ENCODE peak calls at places on chromosomes 6 and 20, in four cellular contexts. Q is CD4-positive, alpha-beta T cell; N is neuronal stem cell; Z is fibroblast of lung. P is an unnamed sample.

GRCh38 chr6:38508894-38509293 is 130.8 kb downstream of the BTBD9 start:
- DNase-seq in N (no peak), Q (no peak), Z (peak), P (no peak)

GRCh38 chr20:8309638-8310037 is 177.6 kb downstream of the PLCB1 start:
- DNase-seq in N (peak), Q (no peak), Z (no peak), P (no peak)

GRCh38 chr6:127365874-127366273 is 22.5 kb upstream of the ECHDC1 start:
- DNase-seq in Q (no peak), N (no peak), Z (no peak), P (no peak)

GRCh38 chr6:145732788-145733187 is 2.5 kb downstream of the EPM2A start:
- DNase-seq in Q (no peak), Z (no peak), N (no peak), P (no peak)

GRCh38 chr6:42306439-42307140 is 88.9 kb upstream of the MRPS10 start:
- DNase-seq in N (no peak), Z (no peak), Q (no peak), P (no peak)

GRCh38 chr6:167445568-167445967 is 120.7 kb downstream of the TTLL2 start:
- DNase-seq in Q (no peak), N (no peak), Z (no peak), P (no peak)

GRCh38 chr6:136539967-136540366 is 10.3 kb downstream of the MAP7 start:
- DNase-seq in Z (no peak), N (no peak), Q (no peak), P (no peak)

GRCh38 chr6:93120154-93120742 is 299.1 kb downstream of the EPHA7 start:
- DNase-seq in Z (no peak), Q (no peak), N (no peak), P (no peak)

GRCh38 chr20:25328954-25329498 is 61.6 kb downstream of the ABHD12 start:
- DNase-seq in N (no peak), Z (no peak), Q (no peak), P (no peak)
- H3K27ac ChIP-seq in N (no peak), Z (no peak), Q (no peak), P (no peak)

GRCh38 chr6:149860834-149861602 is 3.1 kb downstream of the LRP11 start:
- DNase-seq in Q (no peak), Z (peak), N (no peak), P (no peak)
- H3K27ac ChIP-seq in Q (no peak), Z (peak), N (no peak), P (no peak)

GRCh38 chr20:49747707-49748524 is 34.2 kb upstream of the B4GALT5 start:
- DNase-seq in Z (peak), N (no peak), Q (no peak), P (peak)
- H3K27ac ChIP-seq in Z (no peak), N (no peak), Q (no peak), P (peak)

GRCh38 chr6:134689676-134690447 is 260.0 kb downstream of the ALDH8A1 start:
- DNase-seq in Z (no peak), Q (no peak), N (no peak), P (peak)
- H3K27ac ChIP-seq in Z (no peak), Q (no peak), N (no peak), P (peak)

GRCh38 chr6:91240878-91241603 is 654.2 kb upstream of the MAP3K7 start:
- DNase-seq in N (no peak), Z (no peak), Q (no peak), P (no peak)
- H3K27ac ChIP-seq in N (no peak), Z (no peak), Q (no peak), P (no peak)

GRCh38 chr6:18118330-18118729 is 4.1 kb downstream of the NHLRC1 start:
- DNase-seq in N (no peak), Q (no peak), Z (no peak), P (no peak)
- H3K27ac ChIP-seq in N (no peak), Q (no peak), Z (no peak), P (no peak)